ENCODE peak calls at places on chromosomes 6 and 20, in six cellular contexts. J is neural progenitor cell; S is neural crest cell; G is ovary; Q is AG10803; B is CD4-positive, alpha-beta T cell. O is an unnamed sample.

GRCh38 chr6:42429836-42430235 is 21.9 kb downstream of the TRERF1 start:
- DNase-seq in J (no peak), S (no peak), G (no peak), Q (no peak), B (no peak), O (no peak)

GRCh38 chr6:13528232-13528631 is 40.8 kb upstream of the GFOD1 start:
- DNase-seq in J (no peak), S (no peak), G (no peak), Q (no peak), B (no peak), O (no peak)

GRCh38 chr6:5334341-5334740 is 73.0 kb downstream of the FARS2 start:
- DNase-seq in J (no peak), S (no peak), G (no peak), Q (peak; percentile 52), B (no peak), O (no peak)

GRCh38 chr6:31092769-31093505 is 19.4 kb downstream of the C6orf15 start:
- DNase-seq in J (no peak), S (no peak), G (no peak), Q (no peak), B (no peak), O (no peak)

GRCh38 chr6:129923520-129923919 is 62.4 kb upstream of the TMEM244 start:
- DNase-seq in J (no peak), S (no peak), G (no peak), Q (peak; percentile 61), B (no peak), O (no peak)

GRCh38 chr6:88445188-88445958 is 279.2 kb upstream of the CNR1 start:
- DNase-seq in J (no peak), S (no peak), G (no peak), Q (no peak), B (no peak), O (no peak)

GRCh38 chr6:151451417-151451949 is 443 bp downstream of the RMND1 start:
- DNase-seq in J (no peak), S (no peak), G (no peak), Q (no peak), B (no peak), O (no peak)

GRCh38 chr6:137095651-137096238 is 51.0 kb upstream of the IL20RA start:
- DNase-seq in J (no peak), S (no peak), G (no peak), Q (no peak), B (no peak), O (no peak)

GRCh38 chr6:55012454-55012853 is 161.9 kb upstream of the HCRTR2 start:
- DNase-seq in J (no peak), S (no peak), G (no peak), Q (no peak), B (no peak), O (no peak)

DNA sequence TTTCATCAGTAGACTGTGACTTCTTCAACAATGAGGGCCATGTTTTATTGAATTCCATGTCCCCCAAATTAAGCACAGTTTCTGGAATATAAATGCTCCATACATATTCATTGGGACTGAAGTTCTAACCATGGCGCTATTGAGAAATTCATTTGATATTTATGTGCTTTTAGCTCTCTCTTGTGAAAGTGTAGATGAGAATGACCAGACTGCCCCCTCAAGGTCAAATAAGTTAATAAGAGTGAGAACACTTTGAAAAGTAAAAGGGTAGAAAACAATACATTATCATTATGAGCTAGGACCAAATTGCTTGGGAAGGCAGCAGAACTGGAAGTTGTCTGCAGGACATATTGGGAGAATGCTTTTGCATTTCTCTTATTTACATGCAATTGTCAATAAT is 597.9 kb downstream of the EPM2A start:
- DNase-seq in J (no peak), S (no peak), G (no peak), Q (peak; percentile 48), B (no peak), O (no peak)
- TF ChIP-seq CTCF in J (peak; percentile 26), S (peak; percentile 30), G (no peak), Q (peak; percentile 47), B (no peak), O (no peak)

DNA sequence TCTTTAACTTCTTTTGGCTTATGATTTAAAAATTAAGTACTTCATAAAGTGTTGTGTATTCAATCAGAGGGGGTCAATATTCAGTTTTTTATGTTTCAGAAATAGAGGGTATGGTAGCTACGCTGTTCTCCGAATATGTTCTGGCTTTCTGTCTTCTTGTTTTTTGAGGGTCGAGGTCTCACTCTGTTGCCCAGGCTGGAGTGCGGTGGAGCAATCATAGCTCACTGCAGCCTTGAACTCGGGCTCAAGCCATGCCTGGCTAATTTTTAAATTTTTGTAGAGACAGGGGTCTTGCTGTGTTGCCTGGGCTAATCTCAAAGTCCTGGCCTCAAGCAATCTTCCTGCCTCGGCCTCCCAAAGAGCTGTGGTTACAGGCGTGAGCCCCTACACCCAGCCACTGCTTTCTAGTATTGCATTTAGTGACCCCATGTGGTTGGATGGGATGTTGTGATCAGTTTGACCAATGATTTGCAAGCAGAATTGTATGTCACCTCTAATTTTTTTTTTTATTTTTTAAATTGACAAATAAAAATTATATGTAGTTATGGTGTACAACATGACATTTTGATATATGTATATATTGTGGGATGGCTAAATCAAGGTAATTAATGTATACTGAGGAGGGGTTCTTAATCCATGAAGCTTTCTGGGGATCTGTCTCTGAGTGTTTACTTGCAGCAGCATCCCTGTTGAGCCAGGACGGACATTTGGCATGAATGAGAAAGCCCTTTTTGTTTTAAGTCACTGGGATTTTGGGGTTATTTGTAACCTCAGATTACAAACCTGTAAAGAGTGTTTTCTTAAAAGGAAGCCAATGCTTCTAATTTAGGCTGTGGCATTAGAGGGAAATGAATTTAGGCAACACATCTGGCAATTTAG is 38.5 kb upstream of the DEK start:
- DNase-seq in J (peak; percentile 38), S (no peak), G (no peak), Q (peak; percentile 15), B (no peak), O (no peak)
- TF ChIP-seq CTCF in J (peak; percentile 44), S (peak; percentile 23), G (no peak), Q (peak; percentile 32), B (no peak), O (no peak)

GRCh38 chr20:64053841-64054661 is 4.6 kb upstream of the SOX18 start:
- DNase-seq in J (peak; percentile 74), S (no peak), G (peak; percentile 45), Q (no peak), B (no peak), O (no peak)
- TF ChIP-seq CTCF in J (peak; percentile 53), S (no peak), G (no peak), Q (peak; percentile 14), B (no peak), O (no peak)

DNA sequence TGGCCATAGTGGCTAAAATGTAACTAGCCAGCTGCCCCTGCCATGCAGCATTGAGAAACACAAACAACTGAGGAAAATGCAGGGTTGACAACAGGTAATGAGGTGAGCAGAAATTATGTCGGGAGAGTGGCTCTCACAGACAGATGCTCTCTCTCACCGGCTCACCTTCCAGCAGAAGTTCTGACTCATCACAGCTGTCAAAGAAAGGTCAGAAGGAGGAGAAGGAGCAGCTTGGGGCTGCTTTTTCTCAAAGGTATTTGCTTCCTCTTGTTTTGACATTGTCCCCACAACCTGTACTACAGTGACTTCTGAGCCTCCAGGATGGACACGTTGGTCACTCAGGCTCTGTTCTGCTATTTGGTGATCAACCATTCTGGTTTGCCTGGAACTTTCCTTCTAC is 190.5 kb upstream of the HEY2 start:
- DNase-seq in J (no peak), S (no peak), G (no peak), Q (no peak), B (no peak), O (no peak)
- TF ChIP-seq CTCF in J (no peak), S (no peak), G (no peak), Q (no peak), B (no peak), O (no peak)

GRCh38 chr20:54207053-54207742 is 689 bp upstream of the PFDN4 start:
- DNase-seq in J (no peak), S (no peak), G (no peak), Q (no peak), B (no peak), O (no peak)
- TF ChIP-seq CTCF in J (no peak), S (no peak), G (no peak), Q (no peak), B (no peak), O (no peak)

GRCh38 chr6:131084982-131085381 is 21.9 kb upstream of the EPB41L2 start:
- DNase-seq in J (peak; percentile 9), S (no peak), G (no peak), Q (no peak), B (no peak), O (no peak)

GRCh38 chr6:131083687-131084086 is 20.6 kb upstream of the EPB41L2 start:
- DNase-seq in J (no peak), S (no peak), G (no peak), Q (no peak), B (no peak), O (no peak)

GRCh38 chr6:131080084-131080483 is 17.0 kb upstream of the EPB41L2 start:
- DNase-seq in J (no peak), S (no peak), G (no peak), Q (no peak), B (no peak), O (no peak)

GRCh38 chr6:131082335-131082734 is 19.3 kb upstream of the EPB41L2 start:
- DNase-seq in J (no peak), S (no peak), G (no peak), Q (no peak), B (no peak), O (no peak)
- TF ChIP-seq CTCF in J (no peak), S (no peak), G (no peak), Q (no peak), B (no peak), O (no peak)

GRCh38 chr20:20530428-20531151 is 162.7 kb downstream of the INSM1 start:
- DNase-seq in J (no peak), S (no peak), G (no peak), Q (no peak), B (no peak), O (no peak)
- TF ChIP-seq CTCF in J (no peak), S (no peak), G (no peak), Q (no peak), B (no peak), O (no peak)

O was measured in glutamatergic neuron.